ENCODE peak calls at places on chromosomes 1 and 21, in ten cellular contexts. Y, O, E, Q, U, K, W, I, Z and F are unnamed samples.

GRCh38 chr21:18041012-18041411 is 203.6 kb upstream of the CHODL start:
- DNase-seq in Y (no peak), O (no peak), E (no peak), Q (no peak), U (peak; percentile 0), K (no peak), W (no peak), I (no peak), Z (no peak), F (peak; percentile 60)

GRCh38 chr1:75514270-75514669 is 96.6 kb downstream of the SLC44A5 start:
- DNase-seq in Y (no peak), O (no peak), E (no peak), Q (no peak), U (no peak), K (no peak), W (no peak), I (no peak), Z (no peak), F (no peak)

GRCh38 chr1:245825128-245825901 is 670.5 kb downstream of the KIF26B start:
- DNase-seq in Y (no peak), O (no peak), E (peak; percentile 13), Q (no peak), U (peak; percentile 10), K (no peak), W (peak; percentile 9), I (no peak), Z (no peak), F (no peak)

GRCh38 chr1:192225713-192226112 is 67.5 kb downstream of the RGS18 start:
- DNase-seq in Y (no peak), O (no peak), E (no peak), Q (no peak), U (no peak), K (no peak), W (peak; percentile 86), I (no peak), Z (no peak), F (no peak)

GRCh38 chr1:81237531-81238528 is 562.9 kb upstream of the ADGRL2 start:
- DNase-seq in Y (no peak), O (no peak), E (no peak), Q (no peak), U (no peak), K (no peak), W (peak; percentile 8), I (no peak), Z (no peak), F (no peak)

GRCh38 chr1:93453911-93454310 is 6.0 kb downstream of the FNBP1L start:
- DNase-seq in Y (no peak), O (no peak), E (no peak), Q (no peak), U (no peak), K (no peak), W (no peak), I (no peak), Z (no peak), F (no peak)

GRCh38 chr1:48680411-48681035 is 96.2 kb downstream of the BEND5 start:
- DNase-seq in Y (no peak), O (no peak), E (no peak), Q (peak; percentile 59), U (no peak), K (no peak), W (no peak), I (peak; percentile 20), Z (no peak), F (no peak)

GRCh38 chr1:38860464-38860816 is 868 bp upstream of the RRAGC start:
- DNase-seq in Y (no peak), O (no peak), E (no peak), Q (no peak), U (no peak), K (no peak), W (peak; percentile 4), I (no peak), Z (no peak), F (no peak)

GRCh38 chr1:201877877-201878339 is 10.8 kb upstream of the SHISA4 start:
- DNase-seq in Y (peak; percentile 40), O (no peak), E (no peak), Q (peak; percentile 67), U (peak; percentile 57), K (no peak), W (peak; percentile 63), I (peak; percentile 32), Z (no peak), F (peak; percentile 51)

GRCh38 chr1:32666866-32667566 is 16.0 kb downstream of the RBBP4 start:
- DNase-seq in Y (no peak), O (no peak), E (no peak), Q (no peak), U (no peak), K (no peak), W (no peak), I (no peak), Z (no peak), F (peak; percentile 35)

GRCh38 chr1:218171302-218171893 is 113.7 kb upstream of the RRP15 start:
- DNase-seq in Y (no peak), O (no peak), E (no peak), Q (no peak), U (peak; percentile 46), K (no peak), W (peak; percentile 49), I (no peak), Z (no peak), F (no peak)
- H3K4me1 ChIP-seq in Y (no peaks in the 10 kb centered on the region), O (no peaks in the 10 kb centered on the region), E (no peaks in the 10 kb centered on the region), Q (no peaks in the 10 kb centered on the region), U (no peaks in the 10 kb centered on the region), K (no peaks in the 10 kb centered on the region), W (no peaks in the 10 kb centered on the region), I (no peaks in the 10 kb centered on the region), Z (no peaks in the 10 kb centered on the region), F (no peaks in the 10 kb centered on the region)

GRCh38 chr1:162361349-162361748 is 15.3 kb downstream of the SPATA46 start:
- DNase-seq in Y (no peak), O (no peak), E (no peak), Q (no peak), U (no peak), K (no peak), W (no peak), I (no peak), Z (no peak), F (no peak)
- TF ChIP-seq CTCF in Y (no peak), O (no peak), E (no peak), Q (no peak), U (no peak), K (no peak), W (no peak), I (no peak), Z (no peak), F (no peak)

DNA sequence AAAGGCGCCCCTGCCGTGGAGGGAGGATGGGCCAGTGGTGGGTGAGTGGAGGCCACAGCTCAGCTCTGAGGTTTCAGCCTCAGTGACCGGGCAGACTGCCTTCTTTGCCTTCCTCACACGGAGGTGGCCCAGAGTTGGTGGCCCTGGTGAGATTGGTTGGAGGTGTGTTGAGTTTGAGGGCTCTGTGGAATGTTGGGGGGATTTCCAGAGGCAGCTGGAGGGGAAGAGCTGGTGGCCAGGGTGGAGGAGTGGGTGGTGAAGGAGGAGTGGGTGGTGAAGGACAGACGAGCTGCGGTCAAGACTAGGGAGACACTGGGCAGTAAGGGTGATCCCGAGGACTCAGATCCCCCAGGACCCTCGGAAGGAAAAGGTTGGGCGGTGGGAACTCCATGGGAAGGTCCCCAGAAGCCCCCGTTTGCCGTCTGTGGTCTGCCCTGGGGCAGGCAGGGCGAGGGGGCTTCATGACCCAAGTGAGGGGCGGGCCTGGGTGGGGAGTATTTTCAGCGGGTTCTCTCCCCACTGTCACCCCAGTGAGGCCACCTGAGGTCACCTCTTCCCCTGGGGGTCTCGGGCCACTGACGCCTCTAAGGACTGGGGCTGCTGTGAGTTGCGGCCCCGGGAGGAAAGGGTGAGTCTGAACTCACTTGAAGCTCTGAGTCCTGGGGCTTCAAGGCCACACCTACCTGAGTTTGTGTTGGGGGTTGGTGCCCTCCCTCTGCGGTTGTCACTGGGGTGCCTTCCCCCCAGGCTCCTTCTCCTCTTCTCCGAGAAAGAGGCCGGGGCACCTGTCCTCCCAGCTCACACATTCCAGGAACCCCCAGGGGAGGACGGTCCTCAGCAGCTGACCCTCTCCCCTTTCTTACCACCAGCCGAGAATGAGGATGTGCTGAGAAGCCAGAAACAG is 22.7 kb upstream of the PIK3CD start:
- DNase-seq in Y (no peak), O (no peak), E (no peak), Q (no peak), U (no peak), K (no peak), W (no peak), I (no peak), Z (no peak), F (no peak)
- TF ChIP-seq POLR2A in Y (no peak), O (no peak), E (no peak), Q (no peak), U (no peak), K (no peak), W (no peak), I (no peak), Z (no peak), F (no peak)

GRCh38 chr1:160338580-160338979 is 4.5 kb downstream of the COPA start:
- DNase-seq in Y (no peak), O (no peak), E (no peak), Q (no peak), U (no peak), K (no peak), W (no peak), I (no peak), Z (no peak), F (no peak)

GRCh38 chr1:160342953-160343869 is at the start of the genes COPA and NCSTN:
- DNase-seq in Y (peak; percentile 91), O (peak; percentile 92), E (peak; percentile 92), Q (peak; percentile 94), U (peak; percentile 96), K (peak; percentile 95), W (peak; percentile 97), I (peak; percentile 93), Z (peak; percentile 97), F (peak; percentile 97)

GRCh38 chr1:160340146-160340545 is 2.9 kb downstream of the COPA start:
- DNase-seq in Y (no peak), O (no peak), E (no peak), Q (no peak), U (no peak), K (no peak), W (no peak), I (no peak), Z (no peak), F (no peak)

GRCh38 chr1:160340866-160341265 is 2.2 kb downstream of the COPA start:
- DNase-seq in Y (no peak), O (no peak), E (no peak), Q (no peak), U (no peak), K (no peak), W (no peak), I (no peak), Z (no peak), F (no peak)

DNA sequence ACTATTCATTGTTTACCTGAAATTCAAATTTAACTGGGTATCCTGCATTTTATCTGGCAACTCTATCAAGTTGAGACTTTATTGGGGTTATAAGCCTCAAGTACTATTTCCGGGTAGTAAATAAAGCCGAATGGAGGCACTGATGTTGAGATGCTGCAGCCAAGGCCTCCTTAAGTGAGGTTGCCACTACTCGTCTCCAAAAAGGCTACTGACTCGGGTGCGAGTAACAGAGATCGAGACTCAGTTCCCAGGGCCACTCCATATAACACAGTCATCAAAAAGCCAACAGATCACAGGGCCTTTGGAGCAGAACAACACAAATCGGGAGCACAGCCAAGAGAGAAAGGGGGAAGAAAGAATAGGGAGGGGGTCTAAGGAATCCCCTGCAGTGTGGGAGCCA is 530 bp downstream of the COPA start:
- DNase-seq in Y (no peak), O (no peak), E (no peak), Q (no peak), U (peak; percentile 6), K (no peak), W (no peak), I (no peak), Z (no peak), F (no peak)
- H3K4me1 ChIP-seq in Y (no peaks in the 10 kb centered on the region), O (peaks cover 82% of the 10 kb centered on the region), E (peaks cover 48% of the 10 kb centered on the region), Q (peaks cover 9% of the 10 kb centered on the region), U (peaks cover 20% of the 10 kb centered on the region), K (peaks cover 18% of the 10 kb centered on the region), W (peaks cover 3% of the 10 kb centered on the region), I (peaks cover 41% of the 10 kb centered on the region), Z (peaks cover 46% of the 10 kb centered on the region), F (peaks cover 9% of the 10 kb centered on the region)

GRCh38 chr1:53837924-53838653 is at the start of gene NDC1:
- DNase-seq in Y (peak; percentile 89), O (peak; percentile 88), E (peak; percentile 91), Q (peak; percentile 90), U (peak; percentile 94), K (peak; percentile 92), W (peak; percentile 96), I (peak; percentile 92), Z (peak; percentile 92), F (peak; percentile 97)
- TF ChIP-seq CTCF in Y (peak; percentile 30), O (no peak), E (peak; percentile 36), Q (peak; percentile 31), U (no peak), K (peak; percentile 17), W (peak; percentile 18), I (no peak), Z (no peak), F (peak; percentile 24)